ENCODE peak calls at places on chromosome 2, in four cellular contexts. Y, N, P and K are unnamed samples.

GRCh38 chr2:197131558-197131855 is 179.1 kb downstream of the ANKRD44 start:
- DNase-seq in Y (no peak), P (no peak), N (no peak), K (no peak)

GRCh38 chr2:29215739-29216608 is 100.8 kb downstream of the CLIP4 start:
- DNase-seq in N (no peak), P (no peak), Y (no peak), K (no peak)

GRCh38 chr2:178553047-178553446 is 72.8 kb downstream of the PLEKHA3 start:
- DNase-seq in Y (no peak), N (peak; percentile 8), P (peak; percentile 89), K (no peak)

GRCh38 chr2:181526014-181526413 is 68.8 kb downstream of the ITGA4 start:
- DNase-seq in Y (no peak), P (no peak), N (no peak), K (no peak)

GRCh38 chr2:137969418-137969765 is 5.1 kb downstream of the HNMT start:
- DNase-seq in Y (peak; percentile 45), N (peak; percentile 43), P (peak; percentile 98), K (no peak)

GRCh38 chr2:203379156-203379555 is 51.0 kb downstream of the ABI2 start:
- DNase-seq in N (no peak), P (no peak), Y (no peak), K (no peak)

GRCh38 chr2:186879312-186879711 is 30.3 kb upstream of the ZSWIM2 start:
- DNase-seq in P (peak; percentile 8), N (no peak), Y (no peak), K (no peak)

GRCh38 chr2:85997016-85997970 is 108.4 kb downstream of the POLR1A start:
- DNase-seq in N (no peak), P (peak; percentile 63), Y (no peak), K (peak; percentile 17)